ENCODE peak calls at places on chromosome 20, in eight cellular contexts. One of them, this sample, is unnamed.

GRCh38 chr20:3815703-3816315 is 4.5 kb upstream of the AP5S1 start:
- DNase-seq in esophagus squamous epithelium: no peak
- DNase-seq in brain microvascular endothelial cell: no peak
- DNase-seq in GM23248: no peak
- DNase-seq in H9: no peak
- DNase-seq in uterus: no peak
- DNase-seq in A673: no peak
- DNase-seq in right lobe of liver: no peak
- DNase-seq in this sample: no peak

GRCh38 chr20:23293689-23294088 is 56.9 kb upstream of the NXT1 start:
- DNase-seq in esophagus squamous epithelium: no peak
- DNase-seq in brain microvascular endothelial cell: no peak
- DNase-seq in GM23248: no peak
- DNase-seq in H9: no peak
- DNase-seq in uterus: peak; percentile 49
- DNase-seq in A673: no peak
- DNase-seq in right lobe of liver: no peak
- DNase-seq in this sample: no peak

GRCh38 chr20:38723069-38723981 is 961 bp upstream of the SLC32A1 start:
- DNase-seq in esophagus squamous epithelium: no peak
- DNase-seq in brain microvascular endothelial cell: no peak
- DNase-seq in GM23248: peak; percentile 32
- DNase-seq in H9: peak; percentile 46
- DNase-seq in uterus: no peak
- DNase-seq in A673: no peak
- DNase-seq in right lobe of liver: no peak
- DNase-seq in this sample: no peak

GRCh38 chr20:63778034-63778752 is 38.6 kb downstream of the SLC2A4RG start:
- DNase-seq in esophagus squamous epithelium: no peak
- DNase-seq in brain microvascular endothelial cell: no peak
- DNase-seq in GM23248: peak; percentile 15
- DNase-seq in H9: no peak
- DNase-seq in uterus: no peak
- DNase-seq in A673: no peak
- DNase-seq in right lobe of liver: no peak
- DNase-seq in this sample: no peak

GRCh38 chr20:59577037-59577808 is 27.1 kb upstream of the PHACTR3 start:
- DNase-seq in esophagus squamous epithelium: no peak
- DNase-seq in brain microvascular endothelial cell: no peak
- DNase-seq in GM23248: no peak
- DNase-seq in H9: no peak
- DNase-seq in uterus: no peak
- DNase-seq in A673: no peak
- DNase-seq in right lobe of liver: no peak
- DNase-seq in this sample: no peak

GRCh38 chr20:63473555-63474449 is 1.3 kb upstream of the KCNQ2 start:
- DNase-seq in esophagus squamous epithelium: no peak
- DNase-seq in brain microvascular endothelial cell: no peak
- DNase-seq in GM23248: no peak
- DNase-seq in H9: no peak
- DNase-seq in uterus: no peak
- DNase-seq in A673: peak; percentile 44
- DNase-seq in right lobe of liver: no peak
- DNase-seq in this sample: no peak

GRCh38 chr20:20761302-20761701 is 48.9 kb upstream of the RALGAPA2 start:
- DNase-seq in esophagus squamous epithelium: no peak
- DNase-seq in brain microvascular endothelial cell: no peak
- DNase-seq in GM23248: no peak
- DNase-seq in H9: no peak
- DNase-seq in uterus: no peak
- DNase-seq in A673: no peak
- DNase-seq in right lobe of liver: peak; percentile 86
- DNase-seq in this sample: no peak

GRCh38 chr20:50387218-50387995 is 122.8 kb upstream of the PTPN1 start:
- DNase-seq in esophagus squamous epithelium: no peak
- DNase-seq in brain microvascular endothelial cell: no peak
- DNase-seq in GM23248: no peak
- DNase-seq in H9: no peak
- DNase-seq in uterus: no peak
- DNase-seq in A673: no peak
- DNase-seq in right lobe of liver: no peak
- DNase-seq in this sample: no peak

GRCh38 chr20:4502756-4503155 is 219.0 kb upstream of the PRND start:
- DNase-seq in esophagus squamous epithelium: no peak
- DNase-seq in brain microvascular endothelial cell: no peak
- DNase-seq in GM23248: no peak
- DNase-seq in H9: no peak
- DNase-seq in uterus: no peak
- DNase-seq in A673: no peak
- DNase-seq in right lobe of liver: no peak
- DNase-seq in this sample: no peak

GRCh38 chr20:45047581-45048119 is 53.3 kb downstream of the KCNS1 start:
- DNase-seq in esophagus squamous epithelium: no peak
- DNase-seq in brain microvascular endothelial cell: no peak
- DNase-seq in GM23248: peak; percentile 25
- DNase-seq in H9: no peak
- DNase-seq in uterus: no peak
- DNase-seq in A673: no peak
- DNase-seq in right lobe of liver: no peak
- DNase-seq in this sample: no peak

GRCh38 chr20:62581806-62582205 is 60.5 kb upstream of the SLCO4A1 start:
- DNase-seq in esophagus squamous epithelium: no peak
- DNase-seq in brain microvascular endothelial cell: no peak
- DNase-seq in GM23248: no peak
- DNase-seq in H9: no peak
- DNase-seq in uterus: no peak
- DNase-seq in A673: no peak
- DNase-seq in right lobe of liver: no peak
- DNase-seq in this sample: no peak

GRCh38 chr20:43284481-43284880 is 94.8 kb upstream of the PTPRT start:
- DNase-seq in esophagus squamous epithelium: no peak
- DNase-seq in brain microvascular endothelial cell: no peak
- DNase-seq in GM23248: no peak
- DNase-seq in H9: no peak
- DNase-seq in uterus: no peak
- DNase-seq in A673: no peak
- DNase-seq in right lobe of liver: no peak
- DNase-seq in this sample: no peak

GRCh38 chr20:19943021-19943659 is 74.0 kb upstream of the NAA20 start:
- DNase-seq in esophagus squamous epithelium: no peak
- DNase-seq in brain microvascular endothelial cell: no peak
- DNase-seq in GM23248: no peak
- DNase-seq in H9: no peak
- DNase-seq in uterus: no peak
- DNase-seq in A673: no peak
- DNase-seq in right lobe of liver: no peak
- DNase-seq in this sample: no peak

GRCh38 chr20:58113706-58114105 is 114.7 kb downstream of the ANKRD60 start:
- DNase-seq in esophagus squamous epithelium: no peak
- DNase-seq in brain microvascular endothelial cell: no peak
- DNase-seq in GM23248: no peak
- DNase-seq in H9: peak; percentile 9
- DNase-seq in uterus: no peak
- DNase-seq in A673: no peak
- DNase-seq in right lobe of liver: no peak
- DNase-seq in this sample: no peak

GRCh38 chr20:20075032-20075431 is 22.7 kb downstream of the CFAP61 start:
- DNase-seq in esophagus squamous epithelium: no peak
- DNase-seq in brain microvascular endothelial cell: no peak
- DNase-seq in GM23248: no peak
- DNase-seq in H9: no peak
- DNase-seq in uterus: no peak
- DNase-seq in A673: no peak
- DNase-seq in right lobe of liver: no peak
- DNase-seq in this sample: no peak

GRCh38 chr20:35006009-35006408 is 50.3 kb downstream of the MYH7B start:
- DNase-seq in esophagus squamous epithelium: no peak
- DNase-seq in brain microvascular endothelial cell: no peak
- DNase-seq in GM23248: no peak
- DNase-seq in H9: peak; percentile 5
- DNase-seq in uterus: peak; percentile 4
- DNase-seq in A673: no peak
- DNase-seq in right lobe of liver: peak; percentile 31
- DNase-seq in this sample: peak; percentile 1

GRCh38 chr20:58889334-58890072 is 37.0 kb downstream of the GNAS start:
- DNase-seq in esophagus squamous epithelium: no peak
- DNase-seq in brain microvascular endothelial cell: no peak
- DNase-seq in GM23248: peak; percentile 56
- DNase-seq in H9: no peak
- DNase-seq in uterus: no peak
- DNase-seq in A673: no peak
- DNase-seq in right lobe of liver: no peak
- DNase-seq in this sample: no peak

GRCh38 chr20:45779011-45779915 is 12.4 kb downstream of the WFDC3 start:
- DNase-seq in esophagus squamous epithelium: no peak
- DNase-seq in brain microvascular endothelial cell: peak; percentile 98
- DNase-seq in GM23248: peak; percentile 98
- DNase-seq in H9: no peak
- DNase-seq in uterus: peak; percentile 97
- DNase-seq in A673: peak; percentile 35
- DNase-seq in right lobe of liver: no peak
- DNase-seq in this sample: no peak

GRCh38 chr20:37846573-37846972 is 56.4 kb upstream of the VSTM2L start:
- DNase-seq in esophagus squamous epithelium: no peak
- DNase-seq in brain microvascular endothelial cell: no peak
- DNase-seq in GM23248: no peak
- DNase-seq in H9: peak; percentile 57
- DNase-seq in uterus: no peak
- DNase-seq in A673: no peak
- DNase-seq in right lobe of liver: no peak
- DNase-seq in this sample: no peak

GRCh38 chr20:21520702-21521595 is 7.1 kb upstream of the NKX2-2 start:
- DNase-seq in esophagus squamous epithelium: no peak
- DNase-seq in brain microvascular endothelial cell: no peak
- DNase-seq in GM23248: peak; percentile 61
- DNase-seq in H9: peak; percentile 75
- DNase-seq in uterus: no peak
- DNase-seq in A673: peak; percentile 79
- DNase-seq in right lobe of liver: no peak
- DNase-seq in this sample: no peak

GRCh38 chr20:62923669-62924566 is 2.4 kb downstream of the DIDO1 start:
- DNase-seq in esophagus squamous epithelium: no peak
- DNase-seq in brain microvascular endothelial cell: no peak
- DNase-seq in GM23248: peak; percentile 38
- DNase-seq in H9: no peak
- DNase-seq in uterus: no peak
- DNase-seq in A673: no peak
- DNase-seq in right lobe of liver: no peak
- DNase-seq in this sample: no peak

GRCh38 chr20:25042531-25043498 is 15.1 kb downstream of the ACSS1 start:
- DNase-seq in esophagus squamous epithelium: peak; percentile 62
- DNase-seq in brain microvascular endothelial cell: no peak
- DNase-seq in GM23248: no peak
- DNase-seq in H9: no peak
- DNase-seq in uterus: no peak
- DNase-seq in A673: no peak
- DNase-seq in right lobe of liver: no peak
- DNase-seq in this sample: no peak
- H3K27ac ChIP-seq in esophagus squamous epithelium: peak overlapping the region; percentile 58
- H3K27ac ChIP-seq in brain microvascular endothelial cell: no peak overlapping the region
- H3K27ac ChIP-seq in GM23248: no peak overlapping the region
- H3K27ac ChIP-seq in H9: no peak overlapping the region
- H3K27ac ChIP-seq in uterus: peak overlapping the region; percentile 62
- H3K27ac ChIP-seq in A673: no peak overlapping the region
- H3K27ac ChIP-seq in right lobe of liver: no peak overlapping the region
- H3K27ac ChIP-seq in this sample: no peak overlapping the region

GRCh38 chr20:41169184-41169690 is 31.9 kb downstream of the PLCG1 start:
- DNase-seq in esophagus squamous epithelium: no peak
- DNase-seq in brain microvascular endothelial cell: no peak
- DNase-seq in GM23248: no peak
- DNase-seq in H9: no peak
- DNase-seq in uterus: peak; percentile 14
- DNase-seq in A673: no peak
- DNase-seq in right lobe of liver: no peak
- DNase-seq in this sample: no peak
- H3K27ac ChIP-seq in esophagus squamous epithelium: no peak overlapping the region
- H3K27ac ChIP-seq in brain microvascular endothelial cell: no peak overlapping the region
- H3K27ac ChIP-seq in GM23248: peak overlapping the region; percentile 35
- H3K27ac ChIP-seq in H9: no peak overlapping the region
- H3K27ac ChIP-seq in uterus: no peak overlapping the region
- H3K27ac ChIP-seq in A673: no peak overlapping the region
- H3K27ac ChIP-seq in right lobe of liver: no peak overlapping the region
- H3K27ac ChIP-seq in this sample: no peak overlapping the region

GRCh38 chr20:1761598-1761997 is 104.0 kb upstream of the SIRPG start:
- DNase-seq in esophagus squamous epithelium: no peak
- DNase-seq in brain microvascular endothelial cell: no peak
- DNase-seq in GM23248: no peak
- DNase-seq in H9: no peak
- DNase-seq in uterus: no peak
- DNase-seq in A673: no peak
- DNase-seq in right lobe of liver: no peak
- DNase-seq in this sample: no peak

GRCh38 chr20:1757072-1757471 is 99.5 kb upstream of the SIRPG start:
- DNase-seq in esophagus squamous epithelium: no peak
- DNase-seq in brain microvascular endothelial cell: no peak
- DNase-seq in GM23248: no peak
- DNase-seq in H9: no peak
- DNase-seq in uterus: no peak
- DNase-seq in A673: no peak
- DNase-seq in right lobe of liver: no peak
- DNase-seq in this sample: no peak

GRCh38 chr20:1761116-1761515 is 103.5 kb upstream of the SIRPG start:
- DNase-seq in esophagus squamous epithelium: no peak
- DNase-seq in brain microvascular endothelial cell: peak; percentile 76
- DNase-seq in GM23248: peak; percentile 95
- DNase-seq in H9: no peak
- DNase-seq in uterus: no peak
- DNase-seq in A673: peak; percentile 33
- DNase-seq in right lobe of liver: no peak
- DNase-seq in this sample: no peak

GRCh38 chr20:1757606-1758507 is 100.3 kb upstream of the SIRPG start:
- DNase-seq in esophagus squamous epithelium: no peak
- DNase-seq in brain microvascular endothelial cell: no peak
- DNase-seq in GM23248: no peak
- DNase-seq in H9: no peak
- DNase-seq in uterus: no peak
- DNase-seq in A673: peak; percentile 26
- DNase-seq in right lobe of liver: no peak
- DNase-seq in this sample: no peak

GRCh38 chr20:1758765-1759164 is 101.2 kb upstream of the SIRPG start:
- DNase-seq in esophagus squamous epithelium: no peak
- DNase-seq in brain microvascular endothelial cell: no peak
- DNase-seq in GM23248: no peak
- DNase-seq in H9: no peak
- DNase-seq in uterus: no peak
- DNase-seq in A673: no peak
- DNase-seq in right lobe of liver: no peak
- DNase-seq in this sample: no peak
- H3K27ac ChIP-seq in esophagus squamous epithelium: no peak overlapping the region
- H3K27ac ChIP-seq in brain microvascular endothelial cell: no peak overlapping the region
- H3K27ac ChIP-seq in GM23248: no peak overlapping the region
- H3K27ac ChIP-seq in H9: no peak overlapping the region
- H3K27ac ChIP-seq in uterus: no peak overlapping the region
- H3K27ac ChIP-seq in A673: no peak overlapping the region
- H3K27ac ChIP-seq in right lobe of liver: no peak overlapping the region
- H3K27ac ChIP-seq in this sample: no peak overlapping the region

DNA sequence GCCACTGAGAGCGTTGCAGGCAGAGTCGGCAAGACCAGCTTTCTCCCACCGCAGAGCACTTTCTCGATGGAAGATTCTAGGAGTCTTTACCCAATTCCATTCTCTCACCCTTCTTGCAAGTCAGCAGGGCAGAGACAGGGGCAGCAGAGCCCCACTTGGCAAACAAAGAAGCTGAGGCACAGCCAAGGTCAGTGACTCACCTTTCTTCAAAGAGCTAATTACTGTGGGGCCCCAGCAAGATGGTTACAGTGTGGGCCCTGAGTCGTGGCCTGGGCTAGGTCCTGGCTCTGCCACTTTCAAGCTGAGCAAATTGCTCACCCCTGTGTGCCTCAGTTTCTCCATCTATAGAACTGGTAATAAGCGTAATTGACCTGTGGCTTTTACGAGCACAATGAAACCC is 277.0 kb downstream of the PREX1 start:
- DNase-seq in esophagus squamous epithelium: no peak
- DNase-seq in brain microvascular endothelial cell: no peak
- DNase-seq in GM23248: no peak
- DNase-seq in H9: no peak
- DNase-seq in uterus: no peak
- DNase-seq in A673: no peak
- DNase-seq in right lobe of liver: no peak
- DNase-seq in this sample: no peak
- H3K27ac ChIP-seq in esophagus squamous epithelium: no peak overlapping the region
- H3K27ac ChIP-seq in brain microvascular endothelial cell: no peak overlapping the region
- H3K27ac ChIP-seq in GM23248: no peak overlapping the region
- H3K27ac ChIP-seq in H9: no peak overlapping the region
- H3K27ac ChIP-seq in uterus: no peak overlapping the region
- H3K27ac ChIP-seq in A673: no peak overlapping the region
- H3K27ac ChIP-seq in right lobe of liver: no peak overlapping the region
- H3K27ac ChIP-seq in this sample: no peak overlapping the region